ENCODE peak calls at places on chromosomes 16 and 17, in nine cellular contexts. One of them, this sample, is unnamed.
A peak's percentile ranks its signal among the peaks of the same experiment; 100 is the strongest.

GRCh38 chr17:80692931-80693467 is 148.4 kb downstream of the RPTOR start:
- DNase-seq in heart left ventricle: no peak
- DNase-seq in CD8-positive, alpha-beta T cell: no peak
- DNase-seq in colonic mucosa: no peak
- DNase-seq in cardiac fibroblast: no peak
- DNase-seq in epithelial cell of proximal tubule: no peak
- DNase-seq in IMR-90: no peak
- DNase-seq in stomach: no peak
- DNase-seq in epithelial cell of esophagus: no peak
- DNase-seq in this sample: no peak

GRCh38 chr17:47941998-47942490 is 673 bp downstream of the PNPO start:
- DNase-seq in heart left ventricle: no peak
- DNase-seq in CD8-positive, alpha-beta T cell: no peak
- DNase-seq in colonic mucosa: no peak
- DNase-seq in cardiac fibroblast: no peak
- DNase-seq in epithelial cell of proximal tubule: no peak
- DNase-seq in IMR-90: no peak
- DNase-seq in stomach: no peak
- DNase-seq in epithelial cell of esophagus: peak; percentile 12
- DNase-seq in this sample: no peak

GRCh38 chr17:36942031-36942599 is 4.8 kb downstream of the LHX1 start:
- DNase-seq in heart left ventricle: no peak
- DNase-seq in CD8-positive, alpha-beta T cell: no peak
- DNase-seq in colonic mucosa: no peak
- DNase-seq in cardiac fibroblast: no peak
- DNase-seq in epithelial cell of proximal tubule: no peak
- DNase-seq in IMR-90: no peak
- DNase-seq in stomach: no peak
- DNase-seq in epithelial cell of esophagus: no peak
- DNase-seq in this sample: no peak

GRCh38 chr17:14201595-14201994 is 35.1 kb downstream of the CDRT15 start:
- DNase-seq in heart left ventricle: no peak
- DNase-seq in CD8-positive, alpha-beta T cell: peak; percentile 70
- DNase-seq in colonic mucosa: no peak
- DNase-seq in cardiac fibroblast: no peak
- DNase-seq in epithelial cell of proximal tubule: no peak
- DNase-seq in IMR-90: no peak
- DNase-seq in stomach: no peak
- DNase-seq in epithelial cell of esophagus: no peak
- DNase-seq in this sample: no peak

GRCh38 chr17:17613708-17614114 is 22.2 kb upstream of the PEMT start:
- DNase-seq in heart left ventricle: peak; percentile 40
- DNase-seq in CD8-positive, alpha-beta T cell: peak; percentile 46
- DNase-seq in colonic mucosa: peak; percentile 53
- DNase-seq in cardiac fibroblast: peak; percentile 84
- DNase-seq in epithelial cell of proximal tubule: no peak
- DNase-seq in IMR-90: peak; percentile 73
- DNase-seq in stomach: peak; percentile 63
- DNase-seq in epithelial cell of esophagus: peak; percentile 75
- DNase-seq in this sample: no peak

GRCh38 chr16:77789646-77790370 is 1.4 kb downstream of the VAT1L start:
- DNase-seq in heart left ventricle: no peak
- DNase-seq in CD8-positive, alpha-beta T cell: no peak
- DNase-seq in colonic mucosa: no peak
- DNase-seq in cardiac fibroblast: no peak
- DNase-seq in epithelial cell of proximal tubule: no peak
- DNase-seq in IMR-90: no peak
- DNase-seq in stomach: no peak
- DNase-seq in epithelial cell of esophagus: no peak
- DNase-seq in this sample: no peak

GRCh38 chr16:88784074-88784855 is 755 bp downstream of the PIEZO1 start:
- DNase-seq in heart left ventricle: peak; percentile 81
- DNase-seq in CD8-positive, alpha-beta T cell: peak; percentile 42
- DNase-seq in colonic mucosa: peak; percentile 76
- DNase-seq in cardiac fibroblast: peak; percentile 89
- DNase-seq in epithelial cell of proximal tubule: no peak
- DNase-seq in IMR-90: peak; percentile 72
- DNase-seq in stomach: peak; percentile 66
- DNase-seq in epithelial cell of esophagus: peak; percentile 83
- DNase-seq in this sample: peak; percentile 67

GRCh38 chr17:41178843-41179616 is 1.0 kb upstream of the KRTAP4-2 start:
- DNase-seq in heart left ventricle: no peak
- DNase-seq in CD8-positive, alpha-beta T cell: no peak
- DNase-seq in colonic mucosa: no peak
- DNase-seq in cardiac fibroblast: no peak
- DNase-seq in epithelial cell of proximal tubule: peak; percentile 4
- DNase-seq in IMR-90: peak; percentile 15
- DNase-seq in stomach: no peak
- DNase-seq in epithelial cell of esophagus: peak; percentile 23
- DNase-seq in this sample: no peak

GRCh38 chr16:546909-547770 is 13.1 kb upstream of the PRR35 start:
- DNase-seq in heart left ventricle: peak; percentile 64
- DNase-seq in CD8-positive, alpha-beta T cell: peak; percentile 63
- DNase-seq in colonic mucosa: peak; percentile 91
- DNase-seq in cardiac fibroblast: peak; percentile 46
- DNase-seq in epithelial cell of proximal tubule: no peak
- DNase-seq in IMR-90: peak; percentile 16
- DNase-seq in stomach: peak; percentile 78
- DNase-seq in epithelial cell of esophagus: peak; percentile 61
- DNase-seq in this sample: no peak

GRCh38 chr17:82385559-82386255 is 14.1 kb downstream of the UTS2R start:
- DNase-seq in heart left ventricle: no peak
- DNase-seq in CD8-positive, alpha-beta T cell: no peak
- DNase-seq in colonic mucosa: no peak
- DNase-seq in cardiac fibroblast: no peak
- DNase-seq in epithelial cell of proximal tubule: no peak
- DNase-seq in IMR-90: no peak
- DNase-seq in stomach: no peak
- DNase-seq in epithelial cell of esophagus: no peak
- DNase-seq in this sample: no peak

GRCh38 chr16:19003935-19004334 is 20.2 kb downstream of the TMC7 start:
- DNase-seq in heart left ventricle: no peak
- DNase-seq in CD8-positive, alpha-beta T cell: no peak
- DNase-seq in colonic mucosa: no peak
- DNase-seq in cardiac fibroblast: no peak
- DNase-seq in epithelial cell of proximal tubule: no peak
- DNase-seq in IMR-90: no peak
- DNase-seq in stomach: no peak
- DNase-seq in epithelial cell of esophagus: peak; percentile 56
- DNase-seq in this sample: no peak

GRCh38 chr17:40433551-40434384 is 9.5 kb upstream of the IGFBP4 start:
- DNase-seq in heart left ventricle: no peak
- DNase-seq in CD8-positive, alpha-beta T cell: no peak
- DNase-seq in colonic mucosa: no peak
- DNase-seq in cardiac fibroblast: peak; percentile 28
- DNase-seq in epithelial cell of proximal tubule: no peak
- DNase-seq in IMR-90: no peak
- DNase-seq in stomach: no peak
- DNase-seq in epithelial cell of esophagus: peak; percentile 27
- DNase-seq in this sample: no peak

GRCh38 chr17:47843391-47843730 is 2.3 kb upstream of the SCRN2 start:
- DNase-seq in heart left ventricle: no peak
- DNase-seq in CD8-positive, alpha-beta T cell: no peak
- DNase-seq in colonic mucosa: no peak
- DNase-seq in cardiac fibroblast: no peak
- DNase-seq in epithelial cell of proximal tubule: no peak
- DNase-seq in IMR-90: no peak
- DNase-seq in stomach: no peak
- DNase-seq in epithelial cell of esophagus: no peak
- DNase-seq in this sample: no peak

GRCh38 chr17:37391146-37391545 is 15.4 kb downstream of the C17orf78 start:
- DNase-seq in heart left ventricle: no peak
- DNase-seq in CD8-positive, alpha-beta T cell: no peak
- DNase-seq in colonic mucosa: no peak
- DNase-seq in cardiac fibroblast: no peak
- DNase-seq in epithelial cell of proximal tubule: no peak
- DNase-seq in IMR-90: peak; percentile 67
- DNase-seq in stomach: no peak
- DNase-seq in epithelial cell of esophagus: peak; percentile 10
- DNase-seq in this sample: no peak

GRCh38 chr17:7782237-7782636 is 51.8 kb upstream of the KDM6B start:
- DNase-seq in heart left ventricle: no peak
- DNase-seq in CD8-positive, alpha-beta T cell: no peak
- DNase-seq in colonic mucosa: no peak
- DNase-seq in cardiac fibroblast: peak; percentile 67
- DNase-seq in epithelial cell of proximal tubule: peak; percentile 13
- DNase-seq in IMR-90: peak; percentile 61
- DNase-seq in stomach: no peak
- DNase-seq in epithelial cell of esophagus: peak; percentile 18
- DNase-seq in this sample: no peak

GRCh38 chr16:84532855-84533486 is 28.5 kb upstream of the MEAK7 start:
- DNase-seq in heart left ventricle: no peak
- DNase-seq in CD8-positive, alpha-beta T cell: no peak
- DNase-seq in colonic mucosa: no peak
- DNase-seq in cardiac fibroblast: no peak
- DNase-seq in epithelial cell of proximal tubule: no peak
- DNase-seq in IMR-90: no peak
- DNase-seq in stomach: no peak
- DNase-seq in epithelial cell of esophagus: no peak
- DNase-seq in this sample: no peak

GRCh38 chr17:73595068-73595865 is 49.0 kb downstream of the SDK2 start:
- DNase-seq in heart left ventricle: peak; percentile 73
- DNase-seq in CD8-positive, alpha-beta T cell: peak; percentile 45
- DNase-seq in colonic mucosa: peak; percentile 53
- DNase-seq in cardiac fibroblast: no peak
- DNase-seq in epithelial cell of proximal tubule: no peak
- DNase-seq in IMR-90: no peak
- DNase-seq in stomach: peak; percentile 31
- DNase-seq in epithelial cell of esophagus: peak; percentile 36
- DNase-seq in this sample: no peak

GRCh38 chr17:75758131-75758905 is 6.7 kb downstream of the GALK1 start:
- DNase-seq in heart left ventricle: no peak
- DNase-seq in CD8-positive, alpha-beta T cell: no peak
- DNase-seq in colonic mucosa: no peak
- DNase-seq in cardiac fibroblast: no peak
- DNase-seq in epithelial cell of proximal tubule: no peak
- DNase-seq in IMR-90: no peak
- DNase-seq in stomach: no peak
- DNase-seq in epithelial cell of esophagus: no peak
- DNase-seq in this sample: no peak
- TF ChIP-seq CTCF in heart left ventricle: peak; percentile 10
- TF ChIP-seq CTCF in CD8-positive, alpha-beta T cell: no peak
- TF ChIP-seq CTCF in colonic mucosa: no peak
- TF ChIP-seq CTCF in cardiac fibroblast: peak; percentile 46
- TF ChIP-seq CTCF in epithelial cell of proximal tubule: peak; percentile 58
- TF ChIP-seq CTCF in IMR-90: peak; percentile 10
- TF ChIP-seq CTCF in stomach: no peak
- TF ChIP-seq CTCF in epithelial cell of esophagus: peak; percentile 47
- TF ChIP-seq CTCF in this sample: no peak

DNA sequence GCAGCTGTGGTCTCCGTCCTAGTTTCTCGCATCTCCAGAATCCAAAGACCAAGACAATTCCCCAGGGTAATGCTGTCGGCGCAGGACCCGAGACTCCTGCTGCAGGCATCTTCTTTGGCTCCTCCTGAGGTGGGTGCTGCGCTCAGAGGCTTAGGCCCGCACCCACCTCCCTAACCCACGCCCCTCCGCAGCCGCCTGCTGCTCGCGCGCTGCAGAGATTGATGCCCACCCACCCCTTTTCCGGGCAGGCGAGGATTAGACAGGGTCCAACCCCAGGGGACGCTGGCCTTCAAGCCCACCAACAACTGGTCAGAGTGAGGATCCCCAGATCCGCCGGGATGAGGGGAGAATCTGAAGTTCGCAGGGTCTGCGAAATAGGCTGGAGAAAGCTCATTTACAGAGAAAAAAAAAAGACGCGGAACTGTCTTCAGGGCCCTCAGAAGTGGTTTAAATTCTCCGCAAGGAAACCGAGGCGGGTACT is 27.9 kb downstream of the SLFN11 start:
- DNase-seq in heart left ventricle: no peak
- DNase-seq in CD8-positive, alpha-beta T cell: no peak
- DNase-seq in colonic mucosa: no peak
- DNase-seq in cardiac fibroblast: no peak
- DNase-seq in epithelial cell of proximal tubule: no peak
- DNase-seq in IMR-90: no peak
- DNase-seq in stomach: no peak
- DNase-seq in epithelial cell of esophagus: no peak
- DNase-seq in this sample: no peak
- H3K4me3 ChIP-seq in heart left ventricle: no peak overlapping the region
- H3K4me3 ChIP-seq in CD8-positive, alpha-beta T cell: peak overlapping the region; percentile 51
- H3K4me3 ChIP-seq in colonic mucosa: peak overlapping the region; percentile 24
- H3K4me3 ChIP-seq in cardiac fibroblast: peak overlapping the region; percentile 35
- H3K4me3 ChIP-seq in epithelial cell of proximal tubule: peak overlapping the region; percentile 53
- H3K4me3 ChIP-seq in IMR-90: no peak overlapping the region
- H3K4me3 ChIP-seq in stomach: peak overlapping the region; percentile 48
- H3K4me3 ChIP-seq in epithelial cell of esophagus: peak overlapping the region; percentile 6
- H3K4me3 ChIP-seq in this sample: peak overlapping the region; percentile 33

GRCh38 chr17:74601944-74602572 is 10.0 kb upstream of the CD300LD start:
- DNase-seq in heart left ventricle: no peak
- DNase-seq in CD8-positive, alpha-beta T cell: peak; percentile 17
- DNase-seq in colonic mucosa: peak; percentile 29
- DNase-seq in cardiac fibroblast: peak; percentile 57
- DNase-seq in epithelial cell of proximal tubule: no peak
- DNase-seq in IMR-90: peak; percentile 15
- DNase-seq in stomach: no peak
- DNase-seq in epithelial cell of esophagus: peak; percentile 9
- DNase-seq in this sample: no peak
- TF ChIP-seq CTCF in heart left ventricle: peak; percentile 63
- TF ChIP-seq CTCF in CD8-positive, alpha-beta T cell: peak; percentile 40
- TF ChIP-seq CTCF in colonic mucosa: peak; percentile 57
- TF ChIP-seq CTCF in cardiac fibroblast: peak; percentile 54
- TF ChIP-seq CTCF in epithelial cell of proximal tubule: peak; percentile 84
- TF ChIP-seq CTCF in IMR-90: peak; percentile 41
- TF ChIP-seq CTCF in stomach: peak; percentile 42
- TF ChIP-seq CTCF in epithelial cell of esophagus: peak; percentile 60
- TF ChIP-seq CTCF in this sample: peak; percentile 69

GRCh38 chr17:1486802-1487695 is 5.4 kb downstream of the MYO1C start:
- DNase-seq in heart left ventricle: peak; percentile 82
- DNase-seq in CD8-positive, alpha-beta T cell: peak; percentile 85
- DNase-seq in colonic mucosa: peak; percentile 95
- DNase-seq in cardiac fibroblast: peak; percentile 57
- DNase-seq in epithelial cell of proximal tubule: no peak
- DNase-seq in IMR-90: no peak
- DNase-seq in stomach: peak; percentile 90
- DNase-seq in epithelial cell of esophagus: peak; percentile 82
- DNase-seq in this sample: peak; percentile 73

GRCh38 chr17:1490643-1491405 is 1.7 kb downstream of the MYO1C start:
- DNase-seq in heart left ventricle: peak; percentile 85
- DNase-seq in CD8-positive, alpha-beta T cell: peak; percentile 64
- DNase-seq in colonic mucosa: peak; percentile 83
- DNase-seq in cardiac fibroblast: peak; percentile 55
- DNase-seq in epithelial cell of proximal tubule: no peak
- DNase-seq in IMR-90: no peak
- DNase-seq in stomach: peak; percentile 68
- DNase-seq in epithelial cell of esophagus: peak; percentile 45
- DNase-seq in this sample: peak; percentile 82

GRCh38 chr17:1485748-1486376 is 6.6 kb downstream of the MYO1C start:
- DNase-seq in heart left ventricle: peak; percentile 84
- DNase-seq in CD8-positive, alpha-beta T cell: peak; percentile 55
- DNase-seq in colonic mucosa: peak; percentile 74
- DNase-seq in cardiac fibroblast: peak; percentile 71
- DNase-seq in epithelial cell of proximal tubule: no peak
- DNase-seq in IMR-90: peak; percentile 60
- DNase-seq in stomach: peak; percentile 73
- DNase-seq in epithelial cell of esophagus: peak; percentile 57
- DNase-seq in this sample: no peak

GRCh38 chr17:1488826-1489275 is 3.6 kb downstream of the MYO1C start:
- DNase-seq in heart left ventricle: no peak
- DNase-seq in CD8-positive, alpha-beta T cell: no peak
- DNase-seq in colonic mucosa: no peak
- DNase-seq in cardiac fibroblast: no peak
- DNase-seq in epithelial cell of proximal tubule: no peak
- DNase-seq in IMR-90: no peak
- DNase-seq in stomach: no peak
- DNase-seq in epithelial cell of esophagus: no peak
- DNase-seq in this sample: no peak

GRCh38 chr17:1487939-1488825 is 4.3 kb downstream of the MYO1C start:
- DNase-seq in heart left ventricle: peak; percentile 94
- DNase-seq in CD8-positive, alpha-beta T cell: peak; percentile 79
- DNase-seq in colonic mucosa: peak; percentile 89
- DNase-seq in cardiac fibroblast: peak; percentile 95
- DNase-seq in epithelial cell of proximal tubule: no peak
- DNase-seq in IMR-90: peak; percentile 84
- DNase-seq in stomach: peak; percentile 88
- DNase-seq in epithelial cell of esophagus: peak; percentile 85
- DNase-seq in this sample: peak; percentile 90
- H3K4me3 ChIP-seq in heart left ventricle: peak overlapping the region; percentile 35
- H3K4me3 ChIP-seq in CD8-positive, alpha-beta T cell: peak overlapping the region; percentile 63
- H3K4me3 ChIP-seq in colonic mucosa: peak overlapping the region; percentile 51
- H3K4me3 ChIP-seq in cardiac fibroblast: peak overlapping the region; percentile 48
- H3K4me3 ChIP-seq in epithelial cell of proximal tubule: peak overlapping the region; percentile 52
- H3K4me3 ChIP-seq in IMR-90: peak overlapping the region; percentile 42
- H3K4me3 ChIP-seq in stomach: peak overlapping the region; percentile 68
- H3K4me3 ChIP-seq in epithelial cell of esophagus: peak overlapping the region; percentile 47
- H3K4me3 ChIP-seq in this sample: peak overlapping the region; percentile 43